ENCODE peak calls at places on chromosomes 16 and 17, in seven cellular contexts. One of them, this sample, is unnamed.

GRCh38 chr17:14805348-14805747 is 459.8 kb downstream of the PMP22 start:
- DNase-seq in GM19239: no peak
- DNase-seq in NCI-H1436 treated with DMSO at 0.1 percent for 48 hours: no peak
- DNase-seq in naive thymus-derived CD4-positive, alpha-beta T cell: no peak
- DNase-seq in CD4-positive, alpha-beta memory T cell: no peak
- DNase-seq in NCI-H1092 treated with DMSO at 0.1 percent for 48 hours: no peak
- DNase-seq in NCI-H774: no peak
- DNase-seq in this sample: no peak

GRCh38 chr17:16459850-16460550 is 32.0 kb downstream of the LRRC75A start:
- DNase-seq in naive thymus-derived CD4-positive, alpha-beta T cell: no peak
- DNase-seq in GM19239: no peak
- DNase-seq in CD4-positive, alpha-beta memory T cell: no peak
- DNase-seq in NCI-H1436 treated with DMSO at 0.1 percent for 48 hours: no peak
- DNase-seq in NCI-H1092 treated with DMSO at 0.1 percent for 48 hours: no peak
- DNase-seq in NCI-H774: no peak
- DNase-seq in this sample: no peak

GRCh38 chr16:83044589-83044988 is 417.8 kb downstream of the CDH13 start:
- DNase-seq in NCI-H1092 treated with DMSO at 0.1 percent for 48 hours: no peak
- DNase-seq in GM19239: no peak
- DNase-seq in NCI-H1436 treated with DMSO at 0.1 percent for 48 hours: no peak
- DNase-seq in CD4-positive, alpha-beta memory T cell: no peak
- DNase-seq in naive thymus-derived CD4-positive, alpha-beta T cell: no peak
- DNase-seq in NCI-H774: no peak
- DNase-seq in this sample: no peak

GRCh38 chr16:74691093-74691855 is 9.4 kb downstream of the MLKL start:
- DNase-seq in NCI-H774: no peak
- DNase-seq in naive thymus-derived CD4-positive, alpha-beta T cell: no peak
- DNase-seq in GM19239: no peak
- DNase-seq in NCI-H1436 treated with DMSO at 0.1 percent for 48 hours: no peak
- DNase-seq in CD4-positive, alpha-beta memory T cell: no peak
- DNase-seq in NCI-H1092 treated with DMSO at 0.1 percent for 48 hours: no peak
- DNase-seq in this sample: no peak

GRCh38 chr16:66212426-66212825 is 154.1 kb upstream of the CDH5 start:
- DNase-seq in naive thymus-derived CD4-positive, alpha-beta T cell: no peak
- DNase-seq in CD4-positive, alpha-beta memory T cell: no peak
- DNase-seq in NCI-H1092 treated with DMSO at 0.1 percent for 48 hours: no peak
- DNase-seq in NCI-H774: no peak
- DNase-seq in GM19239: no peak
- DNase-seq in NCI-H1436 treated with DMSO at 0.1 percent for 48 hours: no peak
- DNase-seq in this sample: no peak

GRCh38 chr16:4329354-4329775 is 13.5 kb downstream of the GLIS2 start:
- DNase-seq in CD4-positive, alpha-beta memory T cell: no peak
- DNase-seq in GM19239: no peak
- DNase-seq in NCI-H1092 treated with DMSO at 0.1 percent for 48 hours: no peak
- DNase-seq in naive thymus-derived CD4-positive, alpha-beta T cell: no peak
- DNase-seq in NCI-H1436 treated with DMSO at 0.1 percent for 48 hours: no peak
- DNase-seq in NCI-H774: no peak
- DNase-seq in this sample: no peak

GRCh38 chr16:59126486-59126885 is 392.4 kb upstream of the GOT2 start:
- DNase-seq in NCI-H1436 treated with DMSO at 0.1 percent for 48 hours: no peak
- DNase-seq in NCI-H1092 treated with DMSO at 0.1 percent for 48 hours: no peak
- DNase-seq in GM19239: no peak
- DNase-seq in naive thymus-derived CD4-positive, alpha-beta T cell: no peak
- DNase-seq in NCI-H774: no peak
- DNase-seq in CD4-positive, alpha-beta memory T cell: no peak
- DNase-seq in this sample: no peak

GRCh38 chr16:69927056-69927757 is 23.9 kb upstream of the CLEC18A start:
- DNase-seq in GM19239: no peak
- DNase-seq in naive thymus-derived CD4-positive, alpha-beta T cell: no peak
- DNase-seq in NCI-H1436 treated with DMSO at 0.1 percent for 48 hours: no peak
- DNase-seq in CD4-positive, alpha-beta memory T cell: no peak
- DNase-seq in NCI-H1092 treated with DMSO at 0.1 percent for 48 hours: no peak
- DNase-seq in NCI-H774: no peak
- DNase-seq in this sample: no peak

GRCh38 chr17:8408371-8408770 is 10.7 kb upstream of the RNF222 start:
- DNase-seq in NCI-H774: no peak
- DNase-seq in CD4-positive, alpha-beta memory T cell: no peak
- DNase-seq in naive thymus-derived CD4-positive, alpha-beta T cell: no peak
- DNase-seq in NCI-H1436 treated with DMSO at 0.1 percent for 48 hours: no peak
- DNase-seq in NCI-H1092 treated with DMSO at 0.1 percent for 48 hours: no peak
- DNase-seq in GM19239: no peak
- DNase-seq in this sample: no peak

GRCh38 chr17:82799591-82799990 is 40.2 kb downstream of the ZNF750 start:
- DNase-seq in NCI-H1436 treated with DMSO at 0.1 percent for 48 hours: no peak
- DNase-seq in CD4-positive, alpha-beta memory T cell: no peak
- DNase-seq in NCI-H774: no peak
- DNase-seq in NCI-H1092 treated with DMSO at 0.1 percent for 48 hours: no peak
- DNase-seq in GM19239: no peak
- DNase-seq in naive thymus-derived CD4-positive, alpha-beta T cell: no peak
- DNase-seq in this sample: no peak

GRCh38 chr16:84081446-84081989 is 35.2 kb downstream of the MBTPS1 start:
- DNase-seq in NCI-H1436 treated with DMSO at 0.1 percent for 48 hours: no peak
- DNase-seq in NCI-H1092 treated with DMSO at 0.1 percent for 48 hours: no peak
- DNase-seq in NCI-H774: no peak
- DNase-seq in naive thymus-derived CD4-positive, alpha-beta T cell: no peak
- DNase-seq in CD4-positive, alpha-beta memory T cell: no peak
- DNase-seq in GM19239: no peak
- DNase-seq in this sample: no peak

GRCh38 chr16:85246973-85247372 is 134.7 kb upstream of the CIBAR2 start:
- DNase-seq in CD4-positive, alpha-beta memory T cell: no peak
- DNase-seq in NCI-H1092 treated with DMSO at 0.1 percent for 48 hours: no peak
- DNase-seq in GM19239: no peak
- DNase-seq in naive thymus-derived CD4-positive, alpha-beta T cell: no peak
- DNase-seq in NCI-H1436 treated with DMSO at 0.1 percent for 48 hours: no peak
- DNase-seq in NCI-H774: no peak
- DNase-seq in this sample: no peak

GRCh38 chr17:41521574-41522261 is 3.0 kb upstream of the KRT15 start:
- DNase-seq in NCI-H1436 treated with DMSO at 0.1 percent for 48 hours: no peak
- DNase-seq in GM19239: no peak
- DNase-seq in naive thymus-derived CD4-positive, alpha-beta T cell: no peak
- DNase-seq in CD4-positive, alpha-beta memory T cell: no peak
- DNase-seq in NCI-H774: no peak
- DNase-seq in NCI-H1092 treated with DMSO at 0.1 percent for 48 hours: no peak
- DNase-seq in this sample: no peak

GRCh38 chr17:66491665-66492064 is 189.3 kb downstream of the PRKCA start:
- DNase-seq in naive thymus-derived CD4-positive, alpha-beta T cell: no peak
- DNase-seq in NCI-H774: no peak
- DNase-seq in CD4-positive, alpha-beta memory T cell: no peak
- DNase-seq in NCI-H1092 treated with DMSO at 0.1 percent for 48 hours: no peak
- DNase-seq in NCI-H1436 treated with DMSO at 0.1 percent for 48 hours: no peak
- DNase-seq in GM19239: no peak
- DNase-seq in this sample: no peak

GRCh38 chr17:18961634-18962493 is 9.9 kb downstream of the SLC5A10 start:
- DNase-seq in GM19239: no peak
- DNase-seq in NCI-H774: no peak
- DNase-seq in naive thymus-derived CD4-positive, alpha-beta T cell: no peak
- DNase-seq in NCI-H1436 treated with DMSO at 0.1 percent for 48 hours: no peak
- DNase-seq in NCI-H1092 treated with DMSO at 0.1 percent for 48 hours: no peak
- DNase-seq in CD4-positive, alpha-beta memory T cell: no peak
- DNase-seq in this sample: no peak

GRCh38 chr17:44360826-44361225 is 2.8 kb downstream of the FAM171A2 start:
- DNase-seq in GM19239: no peak
- DNase-seq in NCI-H774: no peak
- DNase-seq in NCI-H1436 treated with DMSO at 0.1 percent for 48 hours: no peak
- DNase-seq in NCI-H1092 treated with DMSO at 0.1 percent for 48 hours: no peak
- DNase-seq in CD4-positive, alpha-beta memory T cell: no peak
- DNase-seq in naive thymus-derived CD4-positive, alpha-beta T cell: no peak
- DNase-seq in this sample: no peak

GRCh38 chr16:30356401-30357084 is 1.4 kb upstream of the CD2BP2 start:
- DNase-seq in NCI-H774: no peak
- DNase-seq in GM19239: no peak
- DNase-seq in NCI-H1092 treated with DMSO at 0.1 percent for 48 hours: peak; percentile 16
- DNase-seq in NCI-H1436 treated with DMSO at 0.1 percent for 48 hours: no peak
- DNase-seq in CD4-positive, alpha-beta memory T cell: no peak
- DNase-seq in naive thymus-derived CD4-positive, alpha-beta T cell: no peak
- DNase-seq in this sample: no peak

GRCh38 chr16:4350787-4351659 is at the start of gene PAM16:
- DNase-seq in NCI-H1436 treated with DMSO at 0.1 percent for 48 hours: peak; percentile 65
- DNase-seq in CD4-positive, alpha-beta memory T cell: peak; percentile 97
- DNase-seq in NCI-H774: peak; percentile 91
- DNase-seq in GM19239: peak; percentile 97
- DNase-seq in naive thymus-derived CD4-positive, alpha-beta T cell: peak; percentile 99
- DNase-seq in NCI-H1092 treated with DMSO at 0.1 percent for 48 hours: peak; percentile 96
- DNase-seq in this sample: peak; percentile 93

GRCh38 chr16:47459603-47460002 is 1.3 kb downstream of the ITFG1 start:
- DNase-seq in GM19239: no peak
- DNase-seq in NCI-H1436 treated with DMSO at 0.1 percent for 48 hours: no peak
- DNase-seq in CD4-positive, alpha-beta memory T cell: no peak
- DNase-seq in naive thymus-derived CD4-positive, alpha-beta T cell: no peak
- DNase-seq in NCI-H1092 treated with DMSO at 0.1 percent for 48 hours: no peak
- DNase-seq in NCI-H774: no peak
- DNase-seq in this sample: no peak

GRCh38 chr16:75203106-75203505 is 3.9 kb downstream of the CTRB2 start:
- DNase-seq in NCI-H1092 treated with DMSO at 0.1 percent for 48 hours: no peak
- DNase-seq in CD4-positive, alpha-beta memory T cell: no peak
- DNase-seq in NCI-H1436 treated with DMSO at 0.1 percent for 48 hours: no peak
- DNase-seq in GM19239: no peak
- DNase-seq in naive thymus-derived CD4-positive, alpha-beta T cell: no peak
- DNase-seq in NCI-H774: no peak
- DNase-seq in this sample: no peak

GRCh38 chr17:74016504-74016903 is 187.0 kb upstream of the RPL38 start:
- DNase-seq in GM19239: no peak
- DNase-seq in NCI-H1436 treated with DMSO at 0.1 percent for 48 hours: no peak
- DNase-seq in NCI-H1092 treated with DMSO at 0.1 percent for 48 hours: no peak
- DNase-seq in naive thymus-derived CD4-positive, alpha-beta T cell: no peak
- DNase-seq in CD4-positive, alpha-beta memory T cell: no peak
- DNase-seq in NCI-H774: no peak
- DNase-seq in this sample: no peak

GRCh38 chr16:14307623-14308356 is 236.7 kb downstream of the MRTFB start:
- DNase-seq in naive thymus-derived CD4-positive, alpha-beta T cell: no peak
- DNase-seq in NCI-H1092 treated with DMSO at 0.1 percent for 48 hours: no peak
- DNase-seq in GM19239: no peak
- DNase-seq in NCI-H774: no peak
- DNase-seq in CD4-positive, alpha-beta memory T cell: no peak
- DNase-seq in NCI-H1436 treated with DMSO at 0.1 percent for 48 hours: no peak
- DNase-seq in this sample: no peak

GRCh38 chr17:1469231-1469852 is 13.3 kb upstream of the CRK start:
- DNase-seq in NCI-H1092 treated with DMSO at 0.1 percent for 48 hours: no peak
- DNase-seq in NCI-H1436 treated with DMSO at 0.1 percent for 48 hours: no peak
- DNase-seq in naive thymus-derived CD4-positive, alpha-beta T cell: no peak
- DNase-seq in GM19239: no peak
- DNase-seq in NCI-H774: no peak
- DNase-seq in CD4-positive, alpha-beta memory T cell: no peak
- DNase-seq in this sample: peak; percentile 29

GRCh38 chr17:4838306-4838785 is 5.2 kb downstream of the MINK1 start:
- DNase-seq in NCI-H1436 treated with DMSO at 0.1 percent for 48 hours: no peak
- DNase-seq in NCI-H1092 treated with DMSO at 0.1 percent for 48 hours: no peak
- DNase-seq in GM19239: no peak
- DNase-seq in CD4-positive, alpha-beta memory T cell: no peak
- DNase-seq in NCI-H774: no peak
- DNase-seq in naive thymus-derived CD4-positive, alpha-beta T cell: no peak
- DNase-seq in this sample: no peak

GRCh38 chr17:2602597-2603017 is 9.2 kb downstream of the PAFAH1B1 start:
- DNase-seq in NCI-H774: no peak
- DNase-seq in CD4-positive, alpha-beta memory T cell: no peak
- DNase-seq in GM19239: no peak
- DNase-seq in naive thymus-derived CD4-positive, alpha-beta T cell: no peak
- DNase-seq in NCI-H1092 treated with DMSO at 0.1 percent for 48 hours: peak; percentile 1
- DNase-seq in NCI-H1436 treated with DMSO at 0.1 percent for 48 hours: no peak
- DNase-seq in this sample: no peak

GRCh38 chr16:49283376-49284049 is 1.9 kb upstream of the CBLN1 start:
- DNase-seq in CD4-positive, alpha-beta memory T cell: no peak
- DNase-seq in NCI-H1436 treated with DMSO at 0.1 percent for 48 hours: no peak
- DNase-seq in NCI-H1092 treated with DMSO at 0.1 percent for 48 hours: peak; percentile 54
- DNase-seq in NCI-H774: no peak
- DNase-seq in naive thymus-derived CD4-positive, alpha-beta T cell: no peak
- DNase-seq in GM19239: no peak
- DNase-seq in this sample: peak; percentile 30

GRCh38 chr16:50742521-50743150 is 750 bp downstream of the CYLD start:
- DNase-seq in naive thymus-derived CD4-positive, alpha-beta T cell: peak; percentile 44
- DNase-seq in NCI-H774: no peak
- DNase-seq in NCI-H1092 treated with DMSO at 0.1 percent for 48 hours: peak; percentile 10
- DNase-seq in GM19239: peak; percentile 33
- DNase-seq in CD4-positive, alpha-beta memory T cell: peak; percentile 69
- DNase-seq in NCI-H1436 treated with DMSO at 0.1 percent for 48 hours: no peak
- DNase-seq in this sample: peak; percentile 25

GRCh38 chr17:73309727-73310555 is 1.9 kb downstream of the CDC42EP4 start:
- DNase-seq in CD4-positive, alpha-beta memory T cell: no peak
- DNase-seq in GM19239: no peak
- DNase-seq in NCI-H1092 treated with DMSO at 0.1 percent for 48 hours: no peak
- DNase-seq in NCI-H774: no peak
- DNase-seq in NCI-H1436 treated with DMSO at 0.1 percent for 48 hours: no peak
- DNase-seq in naive thymus-derived CD4-positive, alpha-beta T cell: peak; percentile 6
- DNase-seq in this sample: no peak

GRCh38 chr17:32518856-32519768 is 32.3 kb downstream of the CDK5R1 start:
- DNase-seq in naive thymus-derived CD4-positive, alpha-beta T cell: peak; percentile 49
- DNase-seq in NCI-H1092 treated with DMSO at 0.1 percent for 48 hours: peak; percentile 86
- DNase-seq in CD4-positive, alpha-beta memory T cell: peak; percentile 51
- DNase-seq in GM19239: no peak
- DNase-seq in NCI-H774: peak; percentile 57
- DNase-seq in NCI-H1436 treated with DMSO at 0.1 percent for 48 hours: peak; percentile 78
- DNase-seq in this sample: peak; percentile 94

GRCh38 chr17:21160401-21160800 is 33.6 kb downstream of the DHRS7B start:
- DNase-seq in CD4-positive, alpha-beta memory T cell: no peak
- DNase-seq in NCI-H1092 treated with DMSO at 0.1 percent for 48 hours: no peak
- DNase-seq in NCI-H774: no peak
- DNase-seq in naive thymus-derived CD4-positive, alpha-beta T cell: no peak
- DNase-seq in NCI-H1436 treated with DMSO at 0.1 percent for 48 hours: no peak
- DNase-seq in GM19239: no peak
- DNase-seq in this sample: no peak

GRCh38 chr16:814974-815373 is 14.4 kb upstream of the GNG13 start:
- DNase-seq in naive thymus-derived CD4-positive, alpha-beta T cell: no peak
- DNase-seq in NCI-H1436 treated with DMSO at 0.1 percent for 48 hours: no peak
- DNase-seq in CD4-positive, alpha-beta memory T cell: no peak
- DNase-seq in GM19239: no peak
- DNase-seq in NCI-H1092 treated with DMSO at 0.1 percent for 48 hours: no peak
- DNase-seq in NCI-H774: no peak
- DNase-seq in this sample: no peak

GRCh38 chr17:77420804-77421634 is 280.2 kb downstream of the SEC14L1 start:
- DNase-seq in NCI-H1092 treated with DMSO at 0.1 percent for 48 hours: peak; percentile 96
- DNase-seq in NCI-H1436 treated with DMSO at 0.1 percent for 48 hours: peak; percentile 89
- DNase-seq in NCI-H774: peak; percentile 36
- DNase-seq in CD4-positive, alpha-beta memory T cell: peak; percentile 63
- DNase-seq in GM19239: peak; percentile 67
- DNase-seq in naive thymus-derived CD4-positive, alpha-beta T cell: peak; percentile 53
- DNase-seq in this sample: peak; percentile 94

GRCh38 chr16:19935696-19936095 is 51.0 kb upstream of the GPRC5B start:
- DNase-seq in CD4-positive, alpha-beta memory T cell: no peak
- DNase-seq in NCI-H774: no peak
- DNase-seq in NCI-H1092 treated with DMSO at 0.1 percent for 48 hours: peak; percentile 40
- DNase-seq in GM19239: no peak
- DNase-seq in NCI-H1436 treated with DMSO at 0.1 percent for 48 hours: no peak
- DNase-seq in naive thymus-derived CD4-positive, alpha-beta T cell: no peak
- DNase-seq in this sample: peak; percentile 45

GRCh38 chr17:74042744-74043486 is 160.6 kb upstream of the RPL38 start:
- DNase-seq in NCI-H1092 treated with DMSO at 0.1 percent for 48 hours: no peak
- DNase-seq in GM19239: no peak
- DNase-seq in naive thymus-derived CD4-positive, alpha-beta T cell: no peak
- DNase-seq in CD4-positive, alpha-beta memory T cell: no peak
- DNase-seq in NCI-H1436 treated with DMSO at 0.1 percent for 48 hours: no peak
- DNase-seq in NCI-H774: no peak
- DNase-seq in this sample: no peak

GRCh38 chr16:28181557-28181914 is 30.2 kb downstream of the XPO6 start:
- DNase-seq in NCI-H774: no peak
- DNase-seq in CD4-positive, alpha-beta memory T cell: no peak
- DNase-seq in NCI-H1436 treated with DMSO at 0.1 percent for 48 hours: no peak
- DNase-seq in GM19239: no peak
- DNase-seq in naive thymus-derived CD4-positive, alpha-beta T cell: no peak
- DNase-seq in NCI-H1092 treated with DMSO at 0.1 percent for 48 hours: no peak
- DNase-seq in this sample: no peak

GRCh38 chr16:68470461-68471150 is 22.3 kb upstream of the SMPD3 start:
- DNase-seq in naive thymus-derived CD4-positive, alpha-beta T cell: no peak
- DNase-seq in NCI-H1092 treated with DMSO at 0.1 percent for 48 hours: no peak
- DNase-seq in NCI-H1436 treated with DMSO at 0.1 percent for 48 hours: no peak
- DNase-seq in GM19239: peak; percentile 67
- DNase-seq in CD4-positive, alpha-beta memory T cell: no peak
- DNase-seq in NCI-H774: no peak
- DNase-seq in this sample: no peak

GRCh38 chr17:78361227-78361683 is 1.4 kb upstream of the SOCS3 start:
- DNase-seq in NCI-H774: no peak
- DNase-seq in GM19239: no peak
- DNase-seq in NCI-H1436 treated with DMSO at 0.1 percent for 48 hours: no peak
- DNase-seq in naive thymus-derived CD4-positive, alpha-beta T cell: no peak
- DNase-seq in NCI-H1092 treated with DMSO at 0.1 percent for 48 hours: no peak
- DNase-seq in CD4-positive, alpha-beta memory T cell: no peak
- DNase-seq in this sample: no peak

GRCh38 chr16:22326771-22327445 is 29.7 kb downstream of the POLR3E start:
- DNase-seq in GM19239: no peak
- DNase-seq in NCI-H774: no peak
- DNase-seq in naive thymus-derived CD4-positive, alpha-beta T cell: no peak
- DNase-seq in NCI-H1436 treated with DMSO at 0.1 percent for 48 hours: no peak
- DNase-seq in CD4-positive, alpha-beta memory T cell: no peak
- DNase-seq in NCI-H1092 treated with DMSO at 0.1 percent for 48 hours: no peak
- DNase-seq in this sample: no peak

This sample was measured in COR-L47.